ENCODE peak calls at places on chromosomes 4 and X, in seven cellular contexts. X is choroid plexus epithelial cell; N is stimulated activated CD4-positive, alpha-beta T cell treated with anti-CD3 and anti-CD28 coated beads, Interleukin-4, amount 100 ng/mL, for 1 hour; C is CD8-positive, alpha-beta T cell; I is BE2C; P is naive B cell; U is putamen. J is an unnamed sample.

GRCh38 chr4:173666-174314 is 49.5 kb downstream of the ZNF718 start:
- DNase-seq in C (no peak), X (no peak), P (no peak), U (no peak), I (no peak), N (no peak), J (no peak)

GRCh38 chrX:45434231-45434630 is 233.6 kb upstream of the DIPK2B start:
- DNase-seq in C (no peak), N (no peak), U (no peak), X (no peak), I (no peak), P (no peak), J (no peak)

GRCh38 chr4:2365054-2365912 is 53.2 kb downstream of the ZFYVE28 start:
- DNase-seq in U (no peak), C (no peak), P (no peak), X (no peak), I (no peak), N (no peak), J (no peak)

GRCh38 chrX:105701310-105702052 is 120.9 kb upstream of the NRK start:
- DNase-seq in C (no peak), N (no peak), P (no peak), I (no peak), U (no peak), X (peak; percentile 38), J (no peak)

GRCh38 chr4:108628411-108628810 is 8.0 kb downstream of the RPL34 start:
- DNase-seq in P (no peak), N (no peak), C (no peak), U (no peak), X (peak; percentile 57), I (no peak), J (no peak)

GRCh38 chr4:145960012-145960411 is 21.4 kb upstream of the ZNF827 start:
- DNase-seq in U (no peak), P (no peak), I (no peak), C (no peak), N (no peak), X (peak; percentile 7), J (no peak)

GRCh38 chr4:182913621-182914020 is 3.6 kb downstream of the DCTD start:
- DNase-seq in X (no peak), I (no peak), N (no peak), P (no peak), U (no peak), C (no peak), J (no peak)

GRCh38 chrX:150566734-150567182 is 1.7 kb upstream of the MTM1 start:
- DNase-seq in C (no peak), X (no peak), U (no peak), N (no peak), P (no peak), I (no peak), J (no peak)

GRCh38 chrX:56031409-56031808 is 200.7 kb upstream of the KLF8 start:
- DNase-seq in P (no peak), I (no peak), U (no peak), X (no peak), C (no peak), N (no peak), J (no peak)

GRCh38 chr4:112170451-112170993 is 25.3 kb downstream of the FAM241A start:
- DNase-seq in N (no peak), P (no peak), X (peak; percentile 92), C (no peak), I (no peak), U (no peak), J (no peak)

GRCh38 chr4:10736895-10737294 is 52.3 kb upstream of the CLNK start:
- DNase-seq in X (no peak), P (no peak), I (no peak), U (no peak), C (no peak), N (no peak), J (no peak)

GRCh38 chrX:119145241-119145653 is 17.6 kb upstream of the KIAA1210 start:
- DNase-seq in N (no peak), C (no peak), I (peak; percentile 9), U (no peak), X (peak; percentile 26), P (no peak), J (no peak)

GRCh38 chr4:56611501-56611900 is 69.6 kb downstream of the HOPX start:
- DNase-seq in N (no peak), P (no peak), C (no peak), U (no peak), X (peak; percentile 49), I (no peak), J (no peak)

GRCh38 chr4:159926871-159927270 is 824.0 kb downstream of the RAPGEF2 start:
- DNase-seq in P (no peak), C (no peak), N (no peak), U (no peak), I (no peak), X (no peak), J (no peak)

GRCh38 chr4:7938513-7939376 is 916 bp downstream of the AFAP1 start:
- DNase-seq in I (peak; percentile 64), U (no peak), X (peak; percentile 43), P (no peak), C (no peak), N (peak; percentile 15), J (no peak)

GRCh38 chrX:44017726-44018125 is 44.5 kb upstream of the NDP start:
- DNase-seq in I (no peak), X (no peak), P (no peak), U (no peak), C (no peak), N (no peak), J (no peak)

GRCh38 chr4:43251760-43252317 is 359.3 kb downstream of the GRXCR1 start:
- DNase-seq in U (no peak), P (no peak), I (no peak), X (peak; percentile 50), N (no peak), C (no peak), J (no peak)

GRCh38 chr4:142743071-142743825 is 102.9 kb downstream of the INPP4B start:
- DNase-seq in U (no peak), I (no peak), X (peak; percentile 51), C (no peak), N (no peak), P (no peak), J (no peak)

GRCh38 chr4:7861440-7861881 is 78.2 kb downstream of the AFAP1 start:
- DNase-seq in P (no peak), C (no peak), N (no peak), X (peak; percentile 90), U (no peak), I (no peak), J (no peak)

GRCh38 chr4:185700635-185701034 is 111.4 kb downstream of the SORBS2 start:
- DNase-seq in X (no peak), C (no peak), N (no peak), P (no peak), U (no peak), I (no peak), J (no peak)

GRCh38 chr4:177369372-177369771 is 59.7 kb downstream of the NEIL3 start:
- DNase-seq in C (no peak), X (peak; percentile 72), P (no peak), U (no peak), I (no peak), N (no peak), J (no peak)

GRCh38 chr4:158808399-158808798 is 39.6 kb downstream of the FNIP2 start:
- DNase-seq in C (no peak), N (no peak), P (no peak), U (no peak), X (no peak), I (no peak), J (no peak)

GRCh38 chr4:169345207-169345788 is 74.5 kb upstream of the SH3RF1 start:
- DNase-seq in C (no peak), X (peak; percentile 15), I (no peak), N (no peak), P (no peak), U (peak; percentile 81), J (no peak)

GRCh38 chrX:69493193-69493592 is 10.9 kb upstream of the NALF2 start:
- DNase-seq in N (peak; percentile 15), P (no peak), I (peak; percentile 56), X (peak; percentile 7), C (peak; percentile 15), U (no peak), J (no peak)

GRCh38 chrX:129262912-129263311 is 260.4 kb downstream of the SMARCA1 start:
- DNase-seq in U (no peak), C (no peak), N (no peak), X (no peak), P (no peak), I (no peak), J (no peak)

GRCh38 chrX:148784859-148785655 is 284.6 kb downstream of the AFF2 start:
- DNase-seq in N (no peak), P (no peak), X (peak; percentile 1), I (no peak), C (no peak), U (peak; percentile 1), J (no peak)

GRCh38 chr4:90127223-90127705 is at the start of gene CCSER1:
- DNase-seq in N (peak; percentile 35), C (peak; percentile 12), X (peak; percentile 27), P (peak; percentile 86), U (peak; percentile 70), I (peak; percentile 81), J (peak; percentile 33)

J was measured in GM12864.